ENCODE peak calls at places on chromosomes 12 and 14, in four cellular contexts. M, B, S and D are unnamed samples.
A peak's percentile ranks its signal among the peaks of the same experiment; 100 is the strongest.

GRCh38 chr12:96427269-96427729 is 27.1 kb upstream of the CDK17 start:
- DNase-seq in M (peak; percentile 100), B (peak; percentile 99), S (peak; percentile 30), D (peak; percentile 82)

GRCh38 chr12:103773109-103773905 is 67.7 kb downstream of the NT5DC3 start:
- DNase-seq in M (peak; percentile 31), B (no peak), S (no peak), D (no peak)

GRCh38 chr12:25694072-25694471 is 141.0 kb upstream of the LMNTD1 start:
- DNase-seq in M (peak; percentile 90), B (peak; percentile 88), S (no peak), D (peak; percentile 84)

GRCh38 chr12:93785262-93786010 is 108.3 kb downstream of the CRADD start:
- DNase-seq in M (peak; percentile 94), B (peak; percentile 90), S (peak; percentile 65), D (peak; percentile 85)

GRCh38 chr12:66823857-66824570 is 145.1 kb upstream of the GRIP1 start:
- DNase-seq in M (no peak), B (no peak), S (no peak), D (no peak)

GRCh38 chr14:56333361-56334279 is 215.4 kb downstream of the PELI2 start:
- DNase-seq in M (peak; percentile 78), B (peak; percentile 91), S (no peak), D (no peak)

GRCh38 chr14:76322594-76323220 is 53.2 kb upstream of the ESRRB start:
- DNase-seq in M (no peak), B (no peak), S (no peak), D (no peak)

GRCh38 chr14:70692210-70692609 is 50.5 kb downstream of the TTC9 start:
- DNase-seq in M (no peak), B (no peak), S (no peak), D (peak; percentile 65)

GRCh38 chr14:101594511-101595148 is 33.3 kb downstream of the DIO3 start:
- DNase-seq in M (no peak), B (no peak), S (no peak), D (no peak)

GRCh38 chr12:6664902-6665301 is 2.0 kb upstream of the ING4 start:
- DNase-seq in M (no peak), B (no peak), S (no peak), D (no peak)

GRCh38 chr14:91372680-91373495 is 44.7 kb downstream of the CCDC88C start:
- DNase-seq in M (no peak), B (peak; percentile 36), S (no peak), D (no peak)

GRCh38 chr12:109228664-109229063 is 80.4 kb downstream of the FOXN4 start:
- DNase-seq in M (no peak), B (no peak), S (no peak), D (no peak)

GRCh38 chr12:42326466-42327226 is 679 bp downstream of the PPHLN1 start:
- DNase-seq in M (peak; percentile 50), B (peak; percentile 36), S (no peak), D (no peak)

GRCh38 chr14:75254901-75255300 is 23.7 kb upstream of the FOS start:
- DNase-seq in M (no peak), B (no peak), S (no peak), D (no peak)

GRCh38 chr12:52182456-52182855 is 9.4 kb downstream of the KRT80 start:
- DNase-seq in M (no peak), B (no peak), S (no peak), D (no peak)

GRCh38 chr12:20946732-20947131 is 136.2 kb downstream of the SLCO1B3 start:
- DNase-seq in M (peak; percentile 0), B (peak; percentile 22), S (no peak), D (no peak)

GRCh38 chr14:64438181-64438839 is 27.0 kb upstream of the AKAP5 start:
- DNase-seq in M (peak; percentile 91), B (peak; percentile 76), S (no peak), D (no peak)

GRCh38 chr12:92244036-92244435 is 98.4 kb upstream of the BTG1 start:
- DNase-seq in M (peak; percentile 76), B (peak; percentile 74), S (peak; percentile 67), D (no peak)

GRCh38 chr12:56635539-56636117 is 5.5 kb upstream of the BAZ2A start:
- DNase-seq in M (no peak), B (peak; percentile 33), S (no peak), D (no peak)

GRCh38 chr14:36238666-36239363 is 62.3 kb upstream of the PTCSC3 start:
- DNase-seq in M (peak; percentile 4), B (no peak), S (no peak), D (no peak)

GRCh38 chr12:75945581-75945980 is 86.0 kb downstream of the PHLDA1 start:
- DNase-seq in M (no peak), B (no peak), S (no peak), D (no peak)

GRCh38 chr14:26125039-26125438 is 472.8 kb downstream of the NOVA1 start:
- DNase-seq in M (no peak), B (no peak), S (no peak), D (no peak)

GRCh38 chr12:108803428-108804105 is 53.8 kb downstream of the SSH1 start:
- DNase-seq in M (peak; percentile 95), B (peak; percentile 94), S (peak; percentile 89), D (peak; percentile 94)

GRCh38 chr12:111201036-111201435 is 167.9 kb downstream of the PHETA1 start:
- DNase-seq in M (no peak), B (no peak), S (no peak), D (no peak)

GRCh38 chr14:100822921-100823320 is 3.0 kb upstream of the MEG3 start:
- DNase-seq in M (peak; percentile 14), B (no peak), S (peak; percentile 54), D (no peak)

GRCh38 chr12:50097952-50098351 is 5.9 kb upstream of the GPD1 start:
- DNase-seq in M (no peak), B (no peak), S (no peak), D (no peak)

GRCh38 chr12:52813203-52813819 is 605 bp downstream of the KRT4 start:
- DNase-seq in M (no peak), B (no peak), S (no peak), D (no peak)

GRCh38 chr14:54908230-54908629 is 5.6 kb upstream of the GCH1 start:
- DNase-seq in M (no peak), B (no peak), S (no peak), D (no peak)

GRCh38 chr14:53109688-53110041 is 43.5 kb downstream of the DDHD1 start:
- DNase-seq in M (no peak), B (no peak), S (no peak), D (no peak)
- H3K4me3 ChIP-seq in M (no peak overlapping the region), B (no peak overlapping the region), S (no peak overlapping the region), D (no peak overlapping the region)

DNA sequence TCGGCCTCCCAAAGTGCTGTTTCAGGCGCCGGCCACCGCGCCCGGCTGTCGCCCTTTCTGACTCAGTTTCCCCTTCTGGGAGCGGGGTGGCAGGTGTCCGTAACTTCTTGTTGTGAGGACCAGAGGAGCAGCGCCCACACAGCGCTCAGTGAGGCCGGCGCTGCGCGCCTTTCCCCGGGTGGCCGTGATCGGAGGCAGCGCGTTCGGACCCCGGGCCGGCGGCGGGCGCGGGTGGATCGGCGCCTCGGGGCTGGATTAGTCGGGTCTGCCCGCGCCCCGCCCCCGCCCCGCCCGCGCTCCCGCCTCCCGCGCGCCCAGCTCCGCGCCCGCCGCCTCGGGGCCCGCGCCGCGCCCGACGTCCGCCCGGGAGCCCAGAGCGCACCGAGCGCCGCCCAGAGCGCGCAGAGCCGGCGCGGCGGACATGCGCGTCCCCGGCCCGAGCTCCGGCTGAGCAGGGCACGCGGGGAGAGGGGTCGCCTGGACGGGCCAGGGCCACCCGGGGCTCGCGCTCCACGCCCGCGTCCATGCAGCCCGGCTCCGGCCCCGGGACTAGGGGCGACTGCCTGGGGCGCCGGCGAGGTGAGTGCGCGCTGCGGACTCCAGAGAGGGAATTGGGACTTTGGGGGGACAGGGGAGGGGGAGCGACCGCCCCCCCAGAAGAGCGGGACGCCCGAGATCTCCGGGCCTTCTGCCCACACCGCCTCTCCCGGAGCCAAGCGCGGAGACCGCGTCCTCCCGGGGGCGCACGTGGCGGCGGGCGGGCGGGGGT is 50.5 kb downstream of the LRCOL1 start:
- DNase-seq in M (peak; percentile 49), B (peak; percentile 39), S (no peak), D (no peak)
- TF ChIP-seq CTCF in M (no peak), B (no peak), S (no peak), D (no peak)

DNA sequence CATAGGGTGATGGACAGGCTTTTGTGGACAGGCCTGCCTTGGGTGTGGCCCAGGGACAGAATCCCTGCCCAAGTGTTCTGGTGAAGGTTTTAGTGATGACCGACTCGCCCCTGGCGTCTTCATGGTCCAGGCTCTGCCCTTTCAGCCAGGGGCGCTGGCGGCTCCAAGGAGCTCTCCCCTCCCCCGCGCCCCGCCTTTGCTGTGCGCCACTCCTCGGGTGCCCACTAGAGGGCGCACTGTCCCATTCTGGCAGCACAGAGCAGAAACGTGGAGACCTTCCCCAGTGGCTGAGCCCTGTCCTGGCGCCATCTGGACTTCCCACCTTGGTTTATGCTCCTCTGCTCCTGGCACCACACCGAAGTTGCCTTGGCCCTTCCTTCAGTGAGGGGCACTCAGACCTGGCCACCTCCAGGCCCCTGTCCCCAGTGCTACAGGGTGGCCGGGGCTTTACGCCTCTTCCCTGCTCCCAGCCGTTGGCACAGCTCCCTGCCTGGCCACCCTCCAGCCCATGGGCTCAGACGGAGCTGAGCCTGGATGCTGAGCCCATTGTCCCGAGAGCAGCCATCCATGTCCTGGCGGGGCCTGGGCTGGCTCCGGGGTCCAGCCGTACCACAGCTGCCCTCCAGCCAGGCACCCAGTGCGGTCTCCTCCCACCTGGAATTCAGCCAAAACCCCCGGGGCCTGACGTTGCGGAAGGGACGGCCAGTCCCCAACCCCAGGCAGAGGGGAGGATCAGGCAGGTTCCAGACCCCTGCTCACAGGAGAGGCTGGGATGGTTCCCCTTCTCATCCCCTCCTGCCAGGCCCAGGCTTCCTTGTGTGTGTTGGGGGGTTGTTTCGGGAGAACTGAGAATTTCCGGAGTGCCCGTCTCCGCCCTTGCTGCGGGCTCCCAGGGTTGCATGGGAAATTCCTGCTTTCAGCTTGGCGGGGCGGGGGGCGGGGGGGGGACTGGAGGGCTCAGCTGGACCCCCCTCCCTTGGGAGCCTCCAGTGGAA is 5.6 kb upstream of the CRIP1 start:
- DNase-seq in M (peak; percentile 93), B (peak; percentile 93), S (peak; percentile 92), D (peak; percentile 95)
- H3K27ac ChIP-seq in M (peak overlapping the region; percentile 71), B (peak overlapping the region; percentile 91), S (peak overlapping the region; percentile 54), D (peak overlapping the region; percentile 95)

DNA sequence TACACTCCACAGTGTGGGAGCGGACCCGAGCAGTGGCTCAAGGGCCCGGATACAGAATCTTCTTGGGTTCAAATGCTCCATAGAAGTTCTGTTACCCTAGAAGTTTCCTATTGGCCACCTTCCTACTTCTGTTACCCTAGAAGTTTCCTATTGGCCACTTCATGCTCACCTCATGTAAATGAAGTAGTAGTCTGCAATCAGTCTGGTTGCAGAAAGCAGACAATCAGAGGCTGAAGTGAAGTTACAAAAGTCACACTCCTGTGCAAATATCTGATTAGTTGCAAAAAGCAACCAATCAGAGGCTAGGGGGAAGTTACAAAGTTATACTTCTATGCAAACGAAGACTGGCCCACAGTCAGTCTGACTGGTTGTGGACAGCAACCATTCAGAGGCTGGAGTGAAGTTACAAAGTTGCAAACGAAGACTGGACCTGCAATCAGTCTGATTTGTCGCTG is 77.8 kb upstream of the CPNE8 start:
- DNase-seq in M (no peak), B (no peak), S (no peak), D (no peak)
- H3K4me3 ChIP-seq in M (no peak overlapping the region), B (no peak overlapping the region), S (no peak overlapping the region), D (no peak overlapping the region)